ENCODE peak calls at places on chromosome 12, in ten cellular contexts. F, N, E, L, C, I, O, B, Z and G are unnamed samples.

GRCh38 chr12:28023156-28023887 is 50.8 kb upstream of the PTHLH start:
- DNase-seq in F (no peak), N (no peak), E (no peak), L (peak), C (peak), I (no peak), O (no peak), B (no peak), Z (no peak), G (no peak)

GRCh38 chr12:121776190-121777098 is 17.0 kb downstream of the RHOF start:
- DNase-seq in F (peak), N (peak), E (peak), L (peak), C (peak), I (peak), O (peak), B (peak), Z (peak), G (peak)

GRCh38 chr12:23001487-23001886 is 376.5 kb downstream of the ETNK1 start:
- DNase-seq in F (no peak), N (no peak), E (no peak), L (no peak), C (no peak), I (no peak), O (no peak), B (no peak), Z (no peak), G (no peak)

GRCh38 chr12:10167588-10167987 is 4.3 kb downstream of the OLR1 start:
- DNase-seq in F (no peak), N (no peak), E (no peak), L (no peak), C (no peak), I (no peak), O (no peak), B (no peak), Z (no peak), G (no peak)

GRCh38 chr12:29463198-29463597 is 34.3 kb downstream of the OVCH1 start:
- DNase-seq in F (no peak), N (no peak), E (no peak), L (no peak), C (no peak), I (no peak), O (no peak), B (no peak), Z (no peak), G (no peak)

GRCh38 chr12:1885082-1885596 is 33.3 kb downstream of the CACNA2D4 start:
- DNase-seq in F (no peak), N (no peak), E (no peak), L (no peak), C (no peak), I (no peak), O (no peak), B (no peak), Z (no peak), G (no peak)

GRCh38 chr12:66103011-66103913 is 27.3 kb downstream of the LLPH start:
- DNase-seq in F (no peak), N (no peak), E (peak), L (peak), C (no peak), I (no peak), O (no peak), B (no peak), Z (no peak), G (no peak)

GRCh38 chr12:101924647-101925046 is 47.3 kb downstream of the DRAM1 start:
- DNase-seq in F (no peak), N (no peak), E (no peak), L (peak), C (no peak), I (no peak), O (no peak), B (no peak), Z (peak), G (no peak)

GRCh38 chr12:55400229-55400628 is at the start of gene OR6C65:
- DNase-seq in F (no peak), N (no peak), E (no peak), L (no peak), C (no peak), I (no peak), O (no peak), B (no peak), Z (no peak), G (no peak)

GRCh38 chr12:106141003-106141402 is 2.2 kb upstream of the NUAK1 start:
- DNase-seq in F (no peak), N (no peak), E (no peak), L (no peak), C (no peak), I (no peak), O (no peak), B (no peak), Z (no peak), G (no peak)

GRCh38 chr12:46675736-46676135 is 150.1 kb downstream of the SLC38A4 start:
- DNase-seq in F (no peak), N (peak), E (peak), L (peak), C (no peak), I (peak), O (no peak), B (peak), Z (peak), G (peak)

GRCh38 chr12:128079476-128079875 is 187.5 kb upstream of the TMEM132C start:
- DNase-seq in F (no peak), N (no peak), E (no peak), L (no peak), C (no peak), I (no peak), O (no peak), B (no peak), Z (no peak), G (no peak)

GRCh38 chr12:105740337-105740736 is 398.4 kb downstream of the NUAK1 start:
- DNase-seq in F (no peak), N (no peak), E (peak), L (no peak), C (no peak), I (no peak), O (no peak), B (no peak), Z (no peak), G (no peak)

GRCh38 chr12:131860472-131861260 is 32.5 kb downstream of the MMP17 start:
- DNase-seq in F (peak), N (peak), E (peak), L (peak), C (peak), I (peak), O (peak), B (peak), Z (peak), G (peak)

GRCh38 chr12:38930994-38931393 is 25.6 kb upstream of the CPNE8 start:
- DNase-seq in F (no peak), N (no peak), E (no peak), L (peak), C (no peak), I (no peak), O (no peak), B (no peak), Z (no peak), G (no peak)

GRCh38 chr12:88381456-88381855 is 198.8 kb downstream of the KITLG start:
- DNase-seq in F (no peak), N (no peak), E (no peak), L (no peak), C (no peak), I (no peak), O (no peak), B (no peak), Z (no peak), G (no peak)

GRCh38 chr12:52614381-52615207 is 3.8 kb downstream of the KRT73 start:
- DNase-seq in F (no peak), N (no peak), E (no peak), L (no peak), C (no peak), I (no peak), O (no peak), B (no peak), Z (no peak), G (no peak)

GRCh38 chr12:130336723-130337475 is 788 bp upstream of the PIWIL1 start:
- DNase-seq in F (no peak), N (no peak), E (no peak), L (no peak), C (no peak), I (no peak), O (no peak), B (no peak), Z (no peak), G (no peak)

DNA sequence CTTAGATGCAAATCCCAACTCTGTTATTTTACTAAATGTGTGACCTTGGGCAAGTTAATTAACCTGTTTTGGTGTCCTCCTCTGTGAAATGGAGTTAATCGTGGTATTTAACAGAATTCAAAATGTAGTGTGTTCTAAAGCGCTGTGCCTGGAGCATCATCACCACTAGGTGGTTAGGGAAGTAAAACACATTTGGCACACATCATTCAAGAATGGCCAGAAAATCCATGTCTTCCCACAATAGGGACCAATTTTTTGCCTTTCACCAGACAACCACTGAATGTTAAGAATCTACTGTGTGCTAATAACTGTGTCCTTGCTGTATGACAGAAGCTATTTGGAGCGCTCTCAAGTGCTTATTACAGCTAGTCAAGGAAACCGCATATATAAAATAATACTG is 133.4 kb downstream of the MON2 start:
- DNase-seq in F (no peak), N (no peak), E (no peak), L (peak), C (no peak), I (no peak), O (no peak), B (no peak), Z (no peak), G (no peak)
- H3K27ac ChIP-seq in F (no peak), N (no peak), E (no peak), L (no peak), C (no peak), I (no peak), O (no peak), B (no peak), Z (no peak), G (no peak)

GRCh38 chr12:110012659-110013058 is 13.4 kb downstream of the ANKRD13A start:
- DNase-seq in F (no peak), N (no peak), E (no peak), L (no peak), C (no peak), I (no peak), O (no peak), B (no peak), Z (no peak), G (no peak)

GRCh38 chr12:110012137-110012536 is 12.9 kb downstream of the ANKRD13A start:
- DNase-seq in F (no peak), N (no peak), E (no peak), L (no peak), C (peak), I (no peak), O (no peak), B (no peak), Z (no peak), G (no peak)

GRCh38 chr12:110010853-110011835 is 11.9 kb downstream of the ANKRD13A start:
- DNase-seq in F (no peak), N (no peak), E (no peak), L (no peak), C (no peak), I (no peak), O (no peak), B (no peak), Z (no peak), G (no peak)

GRCh38 chr12:110020956-110021355 is 21.7 kb downstream of the ANKRD13A start:
- DNase-seq in F (no peak), N (no peak), E (no peak), L (no peak), C (no peak), I (no peak), O (no peak), B (no peak), Z (no peak), G (no peak)

GRCh38 chr12:110015132-110015531 is 15.9 kb downstream of the ANKRD13A start:
- DNase-seq in F (no peak), N (no peak), E (no peak), L (no peak), C (no peak), I (no peak), O (no peak), B (no peak), Z (no peak), G (no peak)
- TF ChIP-seq CTCF in F (no peak), N (no peak), E (no peak), L (no peak), C (no peak), I (peak), O (no peak), B (peak), Z (no peak), G (no peak)

GRCh38 chr12:31966558-31967205 is 7.5 kb downstream of the RESF1 start:
- DNase-seq in F (no peak), N (no peak), E (peak), L (no peak), C (no peak), I (no peak), O (no peak), B (no peak), Z (no peak), G (no peak)
- H3K4me3 ChIP-seq in F (no peak), N (no peak), E (no peak), L (no peak), C (no peak), I (no peak), O (peak), B (no peak), Z (no peak), G (no peak)

GRCh38 chr12:13178568-13179158 is 17.9 kb upstream of the EMP1 start:
- DNase-seq in F (peak), N (no peak), E (no peak), L (no peak), C (no peak), I (peak), O (peak), B (peak), Z (no peak), G (no peak)
- H3K27ac ChIP-seq in F (peak), N (peak), E (no peak), L (peak), C (peak), I (peak), O (no peak), B (no peak), Z (peak), G (no peak)

DNA sequence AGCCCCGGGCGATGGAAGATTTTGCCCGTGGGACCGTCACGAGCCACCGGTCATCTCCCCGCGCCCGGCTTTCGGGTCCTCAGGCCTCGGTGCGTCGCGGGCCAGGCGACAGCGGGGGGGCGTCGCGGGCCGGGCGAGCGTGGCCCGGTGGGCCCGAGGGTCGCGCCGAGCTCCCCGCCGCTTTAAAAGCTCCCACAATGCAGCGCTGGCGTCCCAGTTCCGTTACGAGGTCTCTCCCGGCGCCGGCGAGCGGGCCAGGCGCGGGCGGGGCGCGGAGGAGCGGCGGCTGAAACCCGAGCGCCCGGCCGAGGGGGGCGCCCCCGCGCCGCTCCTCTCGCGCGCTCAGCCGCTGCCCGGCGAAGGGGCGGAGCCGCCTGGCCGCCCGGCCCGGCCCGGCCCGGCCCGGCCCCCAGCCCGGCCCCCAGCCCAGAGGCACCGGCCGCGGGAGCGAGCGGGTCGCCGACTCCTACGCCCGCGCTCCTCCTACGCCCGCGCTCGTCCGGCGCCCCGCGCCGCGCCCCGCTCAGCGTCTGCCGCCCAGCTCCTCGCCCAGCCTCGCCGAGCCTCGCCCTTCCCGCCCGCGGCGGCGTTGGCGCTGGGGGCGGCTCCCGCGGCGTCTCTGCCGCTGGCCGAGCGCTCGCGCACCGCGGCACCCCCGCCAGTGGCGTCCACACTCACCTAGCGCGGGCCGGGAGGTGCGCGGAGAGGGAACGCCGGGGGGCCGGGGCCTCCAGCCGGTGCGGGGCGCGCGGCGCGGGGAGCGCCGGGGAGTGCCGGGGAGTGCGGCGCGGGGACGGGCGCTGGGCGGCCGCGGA is at the start of gene RASSF8:
- DNase-seq in F (peak), N (peak), E (peak), L (peak), C (peak), I (peak), O (peak), B (peak), Z (peak), G (peak)
- TF ChIP-seq CTCF in F (peak), N (no peak), E (no peak), L (no peak), C (no peak), I (no peak), O (no peak), B (peak), Z (peak), G (no peak)

GRCh38 chr12:93127582-93128331 is 198.7 kb upstream of the EEA1 start:
- DNase-seq in F (peak), N (no peak), E (peak), L (no peak), C (no peak), I (peak), O (peak), B (peak), Z (no peak), G (peak)

GRCh38 chr12:93126069-93126474 is 197.0 kb upstream of the EEA1 start:
- DNase-seq in F (no peak), N (no peak), E (no peak), L (no peak), C (no peak), I (no peak), O (no peak), B (no peak), Z (no peak), G (no peak)

GRCh38 chr12:93127107-93127560 is 198.0 kb upstream of the EEA1 start:
- DNase-seq in F (no peak), N (no peak), E (no peak), L (no peak), C (no peak), I (no peak), O (peak), B (peak), Z (no peak), G (no peak)

GRCh38 chr12:93122569-93123091 is 193.5 kb upstream of the EEA1 start:
- DNase-seq in F (no peak), N (no peak), E (no peak), L (no peak), C (peak), I (no peak), O (no peak), B (no peak), Z (no peak), G (no peak)

GRCh38 chr12:93125126-93125525 is 196.0 kb upstream of the EEA1 start:
- DNase-seq in F (no peak), N (no peak), E (no peak), L (no peak), C (no peak), I (no peak), O (no peak), B (no peak), Z (no peak), G (no peak)
- H3K4me3 ChIP-seq in F (no peak), N (no peak), E (no peak), L (no peak), C (no peak), I (no peak), O (no peak), B (no peak), Z (no peak), G (no peak)

GRCh38 chr12:93198086-93198485 is 179.6 kb upstream of the NUDT4 start:
- DNase-seq in F (no peak), N (no peak), E (no peak), L (peak), C (peak), I (no peak), O (peak), B (no peak), Z (no peak), G (no peak)
- H3K27ac ChIP-seq in F (no peak), N (no peak), E (no peak), L (peak), C (peak), I (no peak), O (peak), B (no peak), Z (peak), G (no peak)